ENCODE peak calls at places on chromosomes 13 and 19, in four cellular contexts. X is HepG2, J is K562, U is GM23338. Y is an unnamed sample.

GRCh38 chr19:13842294-13843103 is 34.4 kb upstream of the NANOS3 start:
- DNase-seq in U (no peak), X (no peak), J (peak), Y (no peak)

GRCh38 chr19:801030-801860 is 4.0 kb downstream of the PTBP1 start:
- DNase-seq in X (no peak), U (peak), J (no peak), Y (no peak)

GRCh38 chr19:6649189-6649588 is 20.8 kb downstream of the TNFSF14 start:
- DNase-seq in X (no peak), J (no peak), U (no peak), Y (no peak)

GRCh38 chr19:11041966-11042627 is 47.2 kb upstream of the LDLR start:
- DNase-seq in X (no peak), U (no peak), J (no peak), Y (no peak)

GRCh38 chr19:16447015-16447384 is 24.8 kb downstream of the EPS15L1 start:
- DNase-seq in J (peak), U (no peak), X (peak), Y (peak)

GRCh38 chr19:13044160-13044853 is 49.0 kb downstream of the NFIX start:
- DNase-seq in J (no peak), U (no peak), X (no peak), Y (no peak)

GRCh38 chr19:21092107-21092506 is 10.1 kb downstream of the ZNF714 start:
- DNase-seq in X (peak), J (no peak), U (no peak), Y (no peak)

GRCh38 chr13:84745051-84745551 is 862.8 kb upstream of the SLITRK1 start:
- DNase-seq in J (no peak), U (no peak), X (no peak), Y (no peak)

GRCh38 chr19:47471733-47472457 is at the start of gene SLC8A2:
- DNase-seq in J (peak), U (peak), X (peak), Y (no peak)

GRCh38 chr19:18224525-18225354 is 1.5 kb downstream of the PDE4C start:
- DNase-seq in X (peak), U (peak), J (peak), Y (peak)

GRCh38 chr19:33804021-33804799 is 7.5 kb downstream of the KCTD15 start:
- DNase-seq in U (no peak), J (no peak), X (peak), Y (no peak)

GRCh38 chr19:47376589-47377144 is 27.6 kb downstream of the DHX34 start:
- DNase-seq in J (no peak), X (no peak), U (no peak), Y (no peak)

GRCh38 chr19:46574533-46574932 is 26.6 kb upstream of the CALM3 start:
- DNase-seq in U (no peak), J (no peak), X (no peak), Y (no peak)

GRCh38 chr13:88707652-88708051 is 1036.5 kb downstream of the SLITRK5 start:
- DNase-seq in J (no peak), U (no peak), X (no peak), Y (no peak)

GRCh38 chr13:113774177-113775107 is 15.4 kb downstream of the TMEM255B start:
- DNase-seq in J (no peak), X (no peak), U (no peak), Y (no peak)

GRCh38 chr19:31675187-31675913 is 326.1 kb upstream of the TSHZ3 start:
- DNase-seq in X (no peak), J (no peak), U (no peak), Y (no peak)

GRCh38 chr19:33410915-33411401 is 37.4 kb downstream of the CEBPG start:
- DNase-seq in J (no peak), U (no peak), X (no peak), Y (no peak)

GRCh38 chr19:6680141-6680540 is 10.2 kb upstream of the TNFSF14 start:
- DNase-seq in U (no peak), J (no peak), X (no peak), Y (no peak)

GRCh38 chr13:74132768-74133656 is 1.2 kb downstream of the KLF12 start:
- DNase-seq in U (peak), J (no peak), X (no peak), Y (no peak)

GRCh38 chr13:51221674-51222509 is at the start of gene FAM124A:
- DNase-seq in J (peak), U (peak), X (no peak), Y (no peak)

GRCh38 chr19:7926021-7926726 is at the start of gene CTXN1:
- DNase-seq in U (peak), X (no peak), J (peak), Y (no peak)

GRCh38 chr19:29507081-29507860 is 18.5 kb upstream of the VSTM2B start:
- DNase-seq in J (no peak), U (peak), X (no peak), Y (no peak)

GRCh38 chr13:59391696-59392095 is 772.0 kb downstream of the DIAPH3 start:
- DNase-seq in U (peak), J (peak), X (peak), Y (peak)

GRCh38 chr13:98158172-98158907 is 15.4 kb downstream of the FARP1 start:
- DNase-seq in U (no peak), J (no peak), X (no peak), Y (no peak)

GRCh38 chr19:54096642-54097106 is 3.9 kb downstream of the OSCAR start:
- DNase-seq in U (peak), X (no peak), J (peak), Y (no peak)
- TF ChIP-seq EZH2 in U (peak), X (no peak), J (no peak), Y (no peak)

DNA sequence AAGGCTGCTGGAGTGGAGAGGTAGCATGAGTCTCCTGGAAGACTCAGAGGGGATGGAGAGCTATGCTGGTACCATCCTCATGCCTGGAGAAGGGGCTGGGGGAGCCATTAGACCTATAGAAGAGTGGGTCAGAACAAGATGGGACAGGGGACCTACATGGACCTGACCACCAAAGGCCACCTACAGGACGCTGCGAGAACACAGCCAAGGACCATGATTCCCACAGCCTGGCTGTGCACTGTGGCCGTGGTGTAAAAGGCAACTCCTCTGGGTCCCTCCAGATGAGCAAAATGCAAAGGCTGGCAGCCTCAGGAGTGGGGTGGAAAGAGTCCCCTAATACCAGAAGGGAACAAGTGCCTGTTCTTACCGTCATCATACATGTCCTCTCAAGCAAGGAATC is 216.2 kb downstream of the SLC7A1 start:
- DNase-seq in J (no peak), X (no peak), U (no peak), Y (no peak)
- TF ChIP-seq JUNB in J (no peak), X (no peak), U (no peak), Y (no peak)

DNA sequence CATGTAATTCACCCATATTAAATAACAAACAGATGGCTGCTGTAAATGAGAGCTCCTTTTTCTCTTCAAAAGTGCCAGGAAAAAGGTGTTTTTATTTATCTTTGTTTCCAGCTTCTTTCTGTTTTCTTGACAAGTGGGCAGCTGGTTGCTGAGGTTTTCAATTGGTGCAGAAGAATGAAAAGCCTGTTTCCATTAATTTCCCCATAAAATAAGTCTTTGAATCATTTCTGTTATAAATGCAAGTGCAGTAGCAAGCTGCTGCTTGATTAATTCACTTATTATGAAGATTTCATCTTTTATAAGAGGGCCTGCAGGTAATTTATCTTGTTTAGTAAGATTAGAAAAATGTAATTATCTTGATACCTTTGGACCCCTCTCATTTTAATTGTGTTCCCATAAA is 676.3 kb upstream of the KLHL1 start:
- DNase-seq in J (no peak), U (no peak), X (no peak), Y (no peak)
- TF ChIP-seq EZH2 in J (no peak), U (no peak), X (no peak), Y (no peak)

GRCh38 chr13:99395436-99395835 is 88.2 kb upstream of the GPR183 start:
- DNase-seq in J (no peak), X (no peak), U (no peak), Y (no peak)

GRCh38 chr13:99399623-99399974 is 92.4 kb upstream of the GPR183 start:
- DNase-seq in J (no peak), X (no peak), U (no peak), Y (no peak)

GRCh38 chr13:99396446-99396845 is 89.2 kb upstream of the GPR183 start:
- DNase-seq in J (no peak), X (no peak), U (no peak), Y (no peak)

GRCh38 chr13:99398916-99399622 is 91.9 kb upstream of the GPR183 start:
- DNase-seq in U (no peak), J (no peak), X (no peak), Y (no peak)

DNA sequence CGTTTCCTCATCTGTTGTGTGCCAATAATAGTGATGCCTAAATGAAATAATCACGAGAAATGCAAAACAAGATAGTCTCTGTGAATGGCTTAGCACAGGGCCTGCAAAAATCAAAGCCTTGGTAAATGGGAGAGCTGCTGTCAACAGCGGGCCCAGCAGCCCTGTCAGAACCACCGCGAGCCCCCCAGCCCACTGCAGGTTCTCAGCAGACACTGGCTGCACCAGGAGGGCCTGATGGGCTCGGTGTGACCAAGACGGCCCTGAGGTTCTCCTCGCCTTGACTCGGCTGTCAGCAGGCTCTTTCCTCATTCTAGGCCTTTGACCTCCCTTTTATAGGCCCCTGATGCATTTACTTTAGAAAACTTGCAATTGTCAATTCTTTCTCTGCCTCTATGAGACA is 90.9 kb upstream of the GPR183 start:
- DNase-seq in J (no peak), U (no peak), X (no peak), Y (no peak)
- TF ChIP-seq JUNB in J (no peak), U (no peak), X (no peak), Y (no peak)

DNA sequence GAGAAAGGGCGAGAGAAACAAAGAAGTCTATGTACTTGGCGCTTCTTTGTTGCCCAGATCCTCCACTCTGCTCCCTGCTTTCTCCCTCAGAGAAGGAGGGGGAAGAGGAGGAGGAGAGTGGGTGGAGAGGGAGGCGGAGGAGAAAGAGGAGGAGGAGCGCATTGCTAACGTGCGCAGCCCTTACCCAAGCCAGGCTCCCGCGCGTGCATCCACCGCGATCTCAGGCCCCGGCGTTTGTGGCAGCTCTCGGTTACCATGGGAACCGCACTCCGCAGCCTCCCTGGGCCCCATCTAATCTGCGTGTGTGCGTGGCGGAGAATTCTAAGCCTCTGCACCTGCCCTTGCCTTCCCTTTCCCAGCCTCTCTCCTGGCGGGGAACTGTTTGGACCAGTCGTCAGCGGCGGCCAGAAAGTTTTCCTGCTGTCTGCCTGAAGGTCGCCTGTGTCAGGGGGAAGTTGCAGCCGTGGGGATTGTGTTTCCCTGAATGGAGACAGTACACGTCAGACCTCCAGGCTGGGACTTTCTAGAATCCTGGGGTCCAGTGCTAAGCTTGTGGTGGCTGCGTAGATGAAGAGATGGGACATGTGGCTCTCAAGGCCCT is at the start of gene ERICH6B:
- DNase-seq in X (no peak), J (no peak), U (peak), Y (no peak)
- TF ChIP-seq EZH2 in X (no peak), J (no peak), U (no peak), Y (no peak)

GRCh38 chr13:75687145-75687763 is 51.1 kb downstream of the LMO7 start:
- DNase-seq in X (peak), U (peak), J (peak), Y (no peak)
- TF ChIP-seq JUNB in X (no peak), U (no peak), J (no peak), Y (no peak)

DNA sequence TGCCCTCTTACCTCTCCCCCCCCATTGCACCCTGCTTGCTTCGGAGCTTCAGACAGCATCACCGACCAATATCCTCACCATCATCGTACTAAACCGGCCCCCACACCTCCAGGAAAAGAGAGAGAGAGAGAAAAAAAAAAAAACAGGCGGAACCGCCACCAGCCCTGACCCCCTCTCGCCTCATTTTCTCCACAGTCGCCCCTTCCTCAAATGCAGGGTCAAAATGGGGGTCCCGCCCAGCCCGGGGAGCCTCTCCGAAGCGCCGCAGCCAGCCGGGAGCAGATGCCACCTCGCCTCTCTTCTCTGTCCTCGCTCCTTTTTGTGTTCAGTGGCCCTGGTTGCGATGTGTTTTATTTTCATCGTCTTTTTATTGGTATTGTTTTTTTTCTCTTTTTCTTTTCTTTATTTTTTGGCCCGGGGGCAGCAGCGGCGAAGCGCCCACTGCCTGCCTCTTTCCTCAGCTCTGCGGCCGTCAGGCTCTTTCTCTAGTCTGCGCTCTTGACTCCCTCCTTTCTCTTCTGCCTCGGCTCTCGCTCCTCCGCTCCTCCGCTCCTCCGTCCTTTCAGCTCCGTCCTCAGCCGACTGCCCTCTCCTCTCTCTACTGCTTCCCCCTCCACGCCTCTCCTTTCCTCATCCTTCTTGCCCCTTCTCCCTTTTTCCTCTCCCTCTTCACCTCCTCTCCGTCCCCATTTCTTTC is 41.4 kb downstream of the DEDD2 start:
- DNase-seq in J (no peak), U (peak), X (no peak), Y (no peak)
- TF ChIP-seq EZH2 in J (no peak), U (peak), X (no peak), Y (peak)

GRCh38 chr19:44635581-44636438 is 7.9 kb upstream of the PVR start:
- DNase-seq in J (no peak), X (no peak), U (no peak), Y (no peak)
- TF ChIP-seq JUNB in J (no peak), X (no peak), U (no peak), Y (no peak)